ENCODE peak calls at places on chromosomes 6 and 20, in nine cellular contexts. One of them, this sample, is unnamed.
A peak's percentile ranks its signal among the peaks of the same experiment; 100 is the strongest.

GRCh38 chr6:88870728-88871330 is 92.6 kb downstream of the RNGTT start:
- DNase-seq in MM.1S: peak; percentile 61
- DNase-seq in cardiac fibroblast: peak; percentile 78
- DNase-seq in astrocyte: peak; percentile 36
- DNase-seq in GM23338: peak; percentile 70
- DNase-seq in endothelial cell: peak; percentile 30
- DNase-seq in GM10248: peak; percentile 15
- DNase-seq in vagina: no peak
- DNase-seq in fibroblast of lung: peak; percentile 79
- DNase-seq in this sample: peak; percentile 56

GRCh38 chr6:157457787-157458186 is 76.8 kb downstream of the ZDHHC14 start:
- DNase-seq in MM.1S: no peak
- DNase-seq in cardiac fibroblast: no peak
- DNase-seq in astrocyte: no peak
- DNase-seq in GM23338: no peak
- DNase-seq in endothelial cell: no peak
- DNase-seq in GM10248: no peak
- DNase-seq in vagina: no peak
- DNase-seq in fibroblast of lung: no peak
- DNase-seq in this sample: no peak

GRCh38 chr20:50345712-50346371 is 155.2 kb downstream of the CEBPB start:
- DNase-seq in MM.1S: no peak
- DNase-seq in cardiac fibroblast: no peak
- DNase-seq in astrocyte: no peak
- DNase-seq in GM23338: no peak
- DNase-seq in endothelial cell: no peak
- DNase-seq in GM10248: no peak
- DNase-seq in vagina: no peak
- DNase-seq in fibroblast of lung: no peak
- DNase-seq in this sample: no peak

GRCh38 chr20:47678130-47678453 is 107.2 kb downstream of the SULF2 start:
- DNase-seq in MM.1S: no peak
- DNase-seq in cardiac fibroblast: no peak
- DNase-seq in astrocyte: no peak
- DNase-seq in GM23338: no peak
- DNase-seq in endothelial cell: no peak
- DNase-seq in GM10248: no peak
- DNase-seq in vagina: no peak
- DNase-seq in fibroblast of lung: no peak
- DNase-seq in this sample: no peak

GRCh38 chr6:132860254-132860653 is 45.9 kb downstream of the RPS12 start:
- DNase-seq in MM.1S: no peak
- DNase-seq in cardiac fibroblast: no peak
- DNase-seq in astrocyte: no peak
- DNase-seq in GM23338: no peak
- DNase-seq in endothelial cell: no peak
- DNase-seq in GM10248: no peak
- DNase-seq in vagina: no peak
- DNase-seq in fibroblast of lung: no peak
- DNase-seq in this sample: no peak

GRCh38 chr6:142372348-142372747 is 70.5 kb downstream of the ADGRG6 start:
- DNase-seq in MM.1S: no peak
- DNase-seq in cardiac fibroblast: peak; percentile 23
- DNase-seq in astrocyte: peak; percentile 77
- DNase-seq in GM23338: no peak
- DNase-seq in endothelial cell: no peak
- DNase-seq in GM10248: no peak
- DNase-seq in vagina: no peak
- DNase-seq in fibroblast of lung: no peak
- DNase-seq in this sample: peak; percentile 51

GRCh38 chr6:158545043-158545966 is 14.6 kb upstream of the TMEM181 start:
- DNase-seq in MM.1S: no peak
- DNase-seq in cardiac fibroblast: no peak
- DNase-seq in astrocyte: no peak
- DNase-seq in GM23338: no peak
- DNase-seq in endothelial cell: no peak
- DNase-seq in GM10248: no peak
- DNase-seq in vagina: peak; percentile 31
- DNase-seq in fibroblast of lung: no peak
- DNase-seq in this sample: no peak

GRCh38 chr20:11379257-11380011 is 538.3 kb upstream of the BTBD3 start:
- DNase-seq in MM.1S: no peak
- DNase-seq in cardiac fibroblast: peak; percentile 13
- DNase-seq in astrocyte: no peak
- DNase-seq in GM23338: peak; percentile 88
- DNase-seq in endothelial cell: no peak
- DNase-seq in GM10248: no peak
- DNase-seq in vagina: no peak
- DNase-seq in fibroblast of lung: no peak
- DNase-seq in this sample: no peak

GRCh38 chr20:44765647-44766367 is 20.1 kb downstream of the KCNK15 start:
- DNase-seq in MM.1S: no peak
- DNase-seq in cardiac fibroblast: peak; percentile 35
- DNase-seq in astrocyte: no peak
- DNase-seq in GM23338: no peak
- DNase-seq in endothelial cell: no peak
- DNase-seq in GM10248: no peak
- DNase-seq in vagina: no peak
- DNase-seq in fibroblast of lung: no peak
- DNase-seq in this sample: peak; percentile 41

GRCh38 chr20:11807070-11807741 is 110.5 kb upstream of the BTBD3 start:
- DNase-seq in MM.1S: no peak
- DNase-seq in cardiac fibroblast: peak; percentile 82
- DNase-seq in astrocyte: peak; percentile 92
- DNase-seq in GM23338: no peak
- DNase-seq in endothelial cell: no peak
- DNase-seq in GM10248: no peak
- DNase-seq in vagina: no peak
- DNase-seq in fibroblast of lung: peak; percentile 86
- DNase-seq in this sample: no peak

GRCh38 chr6:113299526-113299925 is 557.6 kb upstream of the MARCKS start:
- DNase-seq in MM.1S: no peak
- DNase-seq in cardiac fibroblast: peak; percentile 45
- DNase-seq in astrocyte: no peak
- DNase-seq in GM23338: no peak
- DNase-seq in endothelial cell: no peak
- DNase-seq in GM10248: no peak
- DNase-seq in vagina: no peak
- DNase-seq in fibroblast of lung: no peak
- DNase-seq in this sample: no peak

GRCh38 chr6:123529058-123529457 is 107.7 kb downstream of the TRDN start:
- DNase-seq in MM.1S: no peak
- DNase-seq in cardiac fibroblast: no peak
- DNase-seq in astrocyte: no peak
- DNase-seq in GM23338: no peak
- DNase-seq in endothelial cell: no peak
- DNase-seq in GM10248: no peak
- DNase-seq in vagina: no peak
- DNase-seq in fibroblast of lung: no peak
- DNase-seq in this sample: no peak

GRCh38 chr6:130882370-130882769 is 55.2 kb downstream of the SMLR1 start:
- DNase-seq in MM.1S: no peak
- DNase-seq in cardiac fibroblast: no peak
- DNase-seq in astrocyte: no peak
- DNase-seq in GM23338: no peak
- DNase-seq in endothelial cell: no peak
- DNase-seq in GM10248: no peak
- DNase-seq in vagina: no peak
- DNase-seq in fibroblast of lung: no peak
- DNase-seq in this sample: no peak

GRCh38 chr6:166534658-166535406 is 51.6 kb downstream of the RAMACL start:
- DNase-seq in MM.1S: no peak
- DNase-seq in cardiac fibroblast: no peak
- DNase-seq in astrocyte: no peak
- DNase-seq in GM23338: no peak
- DNase-seq in endothelial cell: no peak
- DNase-seq in GM10248: no peak
- DNase-seq in vagina: no peak
- DNase-seq in fibroblast of lung: no peak
- DNase-seq in this sample: no peak

GRCh38 chr6:44000164-44000842 is 126.9 kb downstream of the MRPL14 start:
- DNase-seq in MM.1S: no peak
- DNase-seq in cardiac fibroblast: no peak
- DNase-seq in astrocyte: peak; percentile 22
- DNase-seq in GM23338: peak; percentile 53
- DNase-seq in endothelial cell: no peak
- DNase-seq in GM10248: peak; percentile 70
- DNase-seq in vagina: no peak
- DNase-seq in fibroblast of lung: peak; percentile 51
- DNase-seq in this sample: peak; percentile 97

GRCh38 chr6:43506171-43506570 is 4.0 kb downstream of the LRRC73 start:
- DNase-seq in MM.1S: no peak
- DNase-seq in cardiac fibroblast: no peak
- DNase-seq in astrocyte: no peak
- DNase-seq in GM23338: no peak
- DNase-seq in endothelial cell: no peak
- DNase-seq in GM10248: no peak
- DNase-seq in vagina: no peak
- DNase-seq in fibroblast of lung: no peak
- DNase-seq in this sample: no peak

GRCh38 chr6:85920782-85921181 is 278.1 kb upstream of the SYNCRIP start:
- DNase-seq in MM.1S: no peak
- DNase-seq in cardiac fibroblast: no peak
- DNase-seq in astrocyte: no peak
- DNase-seq in GM23338: no peak
- DNase-seq in endothelial cell: no peak
- DNase-seq in GM10248: no peak
- DNase-seq in vagina: no peak
- DNase-seq in fibroblast of lung: no peak
- DNase-seq in this sample: no peak

GRCh38 chr20:4170621-4171537 is 155.5 kb upstream of the RNF24 start:
- DNase-seq in MM.1S: no peak
- DNase-seq in cardiac fibroblast: peak; percentile 68
- DNase-seq in astrocyte: no peak
- DNase-seq in GM23338: no peak
- DNase-seq in endothelial cell: no peak
- DNase-seq in GM10248: no peak
- DNase-seq in vagina: no peak
- DNase-seq in fibroblast of lung: no peak
- DNase-seq in this sample: no peak

GRCh38 chr6:111925296-111925695 is 52.0 kb upstream of the FYN start:
- DNase-seq in MM.1S: peak; percentile 62
- DNase-seq in cardiac fibroblast: peak; percentile 58
- DNase-seq in astrocyte: peak; percentile 76
- DNase-seq in GM23338: no peak
- DNase-seq in endothelial cell: no peak
- DNase-seq in GM10248: no peak
- DNase-seq in vagina: no peak
- DNase-seq in fibroblast of lung: peak; percentile 37
- DNase-seq in this sample: no peak

GRCh38 chr6:55239099-55239498 is 64.8 kb downstream of the HCRTR2 start:
- DNase-seq in MM.1S: no peak
- DNase-seq in cardiac fibroblast: peak; percentile 58
- DNase-seq in astrocyte: peak; percentile 41
- DNase-seq in GM23338: no peak
- DNase-seq in endothelial cell: no peak
- DNase-seq in GM10248: no peak
- DNase-seq in vagina: no peak
- DNase-seq in fibroblast of lung: peak; percentile 62
- DNase-seq in this sample: peak; percentile 50

GRCh38 chr6:26045939-26046368 is 41.3 kb upstream of the HFE start:
- DNase-seq in MM.1S: peak; percentile 76
- DNase-seq in cardiac fibroblast: no peak
- DNase-seq in astrocyte: no peak
- DNase-seq in GM23338: no peak
- DNase-seq in endothelial cell: no peak
- DNase-seq in GM10248: no peak
- DNase-seq in vagina: no peak
- DNase-seq in fibroblast of lung: no peak
- DNase-seq in this sample: no peak

GRCh38 chr20:46835418-46835817 is 59.2 kb upstream of the EYA2 start:
- DNase-seq in MM.1S: no peak
- DNase-seq in cardiac fibroblast: no peak
- DNase-seq in astrocyte: peak; percentile 39
- DNase-seq in GM23338: no peak
- DNase-seq in endothelial cell: no peak
- DNase-seq in GM10248: no peak
- DNase-seq in vagina: no peak
- DNase-seq in fibroblast of lung: no peak
- DNase-seq in this sample: no peak

DNA sequence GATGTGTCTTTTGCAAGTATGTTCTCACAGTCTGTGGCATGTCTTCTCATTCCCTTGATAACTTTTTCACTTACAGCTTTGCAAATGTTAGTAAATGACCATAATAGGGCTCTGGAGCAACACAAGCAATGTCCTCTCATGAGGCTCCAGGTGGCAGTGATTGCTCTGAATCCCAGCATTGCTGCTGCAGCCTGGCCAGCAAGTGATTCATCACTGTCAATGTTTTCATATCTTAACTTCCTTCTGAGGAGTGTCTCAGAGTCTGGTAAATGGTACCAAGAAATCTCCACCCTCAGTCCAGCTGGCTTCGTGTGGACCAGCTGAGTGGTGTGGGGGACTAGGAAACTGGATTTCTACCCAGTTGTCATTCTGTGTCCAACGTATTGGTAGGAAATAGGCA is 139.6 kb downstream of the MYLK4 start:
- DNase-seq in MM.1S: no peak
- DNase-seq in cardiac fibroblast: peak; percentile 61
- DNase-seq in astrocyte: peak; percentile 30
- DNase-seq in GM23338: no peak
- DNase-seq in endothelial cell: no peak
- DNase-seq in GM10248: no peak
- DNase-seq in vagina: no peak
- DNase-seq in fibroblast of lung: no peak
- DNase-seq in this sample: no peak
- TF ChIP-seq CTCF in MM.1S: no peak
- TF ChIP-seq CTCF in cardiac fibroblast: peak; percentile 13
- TF ChIP-seq CTCF in astrocyte: no peak
- TF ChIP-seq CTCF in GM23338: no peak
- TF ChIP-seq CTCF in endothelial cell: no peak
- TF ChIP-seq CTCF in GM10248: no peak
- TF ChIP-seq CTCF in vagina: no peak
- TF ChIP-seq CTCF in fibroblast of lung: no peak
- TF ChIP-seq CTCF in this sample: no peak

GRCh38 chr20:62137092-62137384 is 6.2 kb downstream of the PSMA7 start:
- DNase-seq in MM.1S: no peak
- DNase-seq in cardiac fibroblast: no peak
- DNase-seq in astrocyte: no peak
- DNase-seq in GM23338: no peak
- DNase-seq in endothelial cell: no peak
- DNase-seq in GM10248: no peak
- DNase-seq in vagina: no peak
- DNase-seq in fibroblast of lung: no peak
- DNase-seq in this sample: no peak
- TF ChIP-seq CTCF in MM.1S: no peak
- TF ChIP-seq CTCF in cardiac fibroblast: no peak
- TF ChIP-seq CTCF in astrocyte: no peak
- TF ChIP-seq CTCF in GM23338: no peak
- TF ChIP-seq CTCF in endothelial cell: no peak
- TF ChIP-seq CTCF in GM10248: no peak
- TF ChIP-seq CTCF in vagina: no peak
- TF ChIP-seq CTCF in fibroblast of lung: no peak
- TF ChIP-seq CTCF in this sample: peak; percentile 20

GRCh38 chr20:38825901-38826625 is 20.6 kb downstream of the PPP1R16B start:
- DNase-seq in MM.1S: no peak
- DNase-seq in cardiac fibroblast: peak; percentile 50
- DNase-seq in astrocyte: peak; percentile 76
- DNase-seq in GM23338: peak; percentile 79
- DNase-seq in endothelial cell: no peak
- DNase-seq in GM10248: no peak
- DNase-seq in vagina: no peak
- DNase-seq in fibroblast of lung: peak; percentile 31
- DNase-seq in this sample: peak; percentile 53
- TF ChIP-seq CTCF in MM.1S: no peak
- TF ChIP-seq CTCF in cardiac fibroblast: no peak
- TF ChIP-seq CTCF in astrocyte: no peak
- TF ChIP-seq CTCF in GM23338: no peak
- TF ChIP-seq CTCF in endothelial cell: no peak
- TF ChIP-seq CTCF in GM10248: no peak
- TF ChIP-seq CTCF in vagina: no peak
- TF ChIP-seq CTCF in fibroblast of lung: no peak
- TF ChIP-seq CTCF in this sample: no peak

GRCh38 chr6:31652925-31653724 is 664 bp upstream of the BAG6 start:
- DNase-seq in MM.1S: peak; percentile 91
- DNase-seq in cardiac fibroblast: peak; percentile 94
- DNase-seq in astrocyte: peak; percentile 84
- DNase-seq in GM23338: peak; percentile 98
- DNase-seq in endothelial cell: peak; percentile 16
- DNase-seq in GM10248: peak; percentile 90
- DNase-seq in vagina: no peak
- DNase-seq in fibroblast of lung: no peak
- DNase-seq in this sample: no peak
- TF ChIP-seq CTCF in MM.1S: no peak
- TF ChIP-seq CTCF in cardiac fibroblast: no peak
- TF ChIP-seq CTCF in astrocyte: no peak
- TF ChIP-seq CTCF in GM23338: no peak
- TF ChIP-seq CTCF in endothelial cell: no peak
- TF ChIP-seq CTCF in GM10248: no peak
- TF ChIP-seq CTCF in vagina: no peak
- TF ChIP-seq CTCF in fibroblast of lung: peak; percentile 13
- TF ChIP-seq CTCF in this sample: no peak

This sample was measured in Calu3.